ENCODE peak calls at places on chromosomes 3 and 15, in four cellular contexts. K is adrenal gland; Y is stimulated activated naive CD8-positive, alpha-beta T cell treated with anti-CD3 and anti-CD28 coated beads, Interleukin-15, Interleukin-2, amounts not matched to agents 100 U/mL and 50 U/mL, for 24 hours; H is M059J. Q is an unnamed sample.

GRCh38 chr3:58332575-58333179 is at the start of gene PXK:
- DNase-seq in K (peak; percentile 82), H (peak; percentile 60), Y (peak; percentile 86), Q (peak; percentile 86)

GRCh38 chr15:91465696-91466095 is 365.6 kb downstream of the SV2B start:
- DNase-seq in K (no peak), Y (no peak), H (no peak), Q (no peak)

GRCh38 chr15:62809106-62809967 is 233.2 kb upstream of the TPM1 start:
- DNase-seq in K (no peak), Y (no peak), H (peak; percentile 61), Q (no peak)

GRCh38 chr3:134840459-134840858 is 45.4 kb downstream of the EPHB1 start:
- DNase-seq in Y (no peak), K (no peak), H (peak; percentile 41), Q (no peak)

GRCh38 chr15:31397851-31398661 is 71.4 kb downstream of the KLF13 start:
- DNase-seq in Y (no peak), H (no peak), K (peak; percentile 94), Q (no peak)

GRCh38 chr15:98953000-98953776 is 54.4 kb downstream of the PGPEP1L start:
- DNase-seq in Y (peak; percentile 11), K (peak; percentile 68), H (no peak), Q (peak; percentile 69)

GRCh38 chr3:50372349-50372748 is 13.0 kb upstream of the TMEM115 start:
- DNase-seq in K (no peak), Y (no peak), H (no peak), Q (no peak)

GRCh38 chr15:58641660-58642059 is 107.8 kb downstream of the ADAM10 start:
- DNase-seq in H (no peak), Y (no peak), K (no peak), Q (no peak)

GRCh38 chr3:153944084-153944483 is 177.1 kb upstream of the ARHGEF26 start:
- DNase-seq in Y (no peak), K (no peak), H (no peak), Q (no peak)

GRCh38 chr15:93152264-93152884 is 63.4 kb upstream of the RGMA start:
- DNase-seq in K (no peak), Y (no peak), H (no peak), Q (no peak)

GRCh38 chr3:126956361-126956760 is 26.6 kb upstream of the PLXNA1 start:
- DNase-seq in K (no peak), Y (no peak), H (no peak), Q (peak; percentile 10)

GRCh38 chr3:80367149-80367548 is 599.4 kb upstream of the ROBO1 start:
- DNase-seq in Y (no peak), H (no peak), K (no peak), Q (no peak)

GRCh38 chr3:127211118-127212060 is 18.5 kb downstream of the PRR23E start:
- DNase-seq in Y (no peak), H (no peak), K (peak; percentile 20), Q (no peak)